ENCODE peak calls at places on chromosomes 3 and 15, in six cellular contexts. Q, C, Y, T, J and D are unnamed samples.

GRCh38 chr3:131474115-131474514 is 28.7 kb downstream of the MRPL3 start:
- DNase-seq in J (no peak), T (no peak), Y (no peak), C (no peak), Q (no peak), D (no peak)

GRCh38 chr3:4829031-4829394 is 150.2 kb upstream of the BHLHE40 start:
- DNase-seq in J (no peak), C (no peak), Q (no peak), T (no peak), Y (no peak), D (no peak)

GRCh38 chr3:52244061-52244628 is 1.4 kb upstream of the PPM1M start:
- DNase-seq in Q (no peak), C (no peak), T (no peak), Y (no peak), J (peak; percentile 58), D (no peak)

GRCh38 chr15:70378126-70379031 is 280.7 kb upstream of the TLE3 start:
- DNase-seq in C (no peak), Q (no peak), Y (no peak), T (no peak), J (peak; percentile 63), D (no peak)

GRCh38 chr3:144394052-144394451 is 422.4 kb downstream of the DIPK2A start:
- DNase-seq in Q (no peak), Y (no peak), T (no peak), C (no peak), J (no peak), D (no peak)

GRCh38 chr15:90901799-90902655 is 1.1 kb upstream of the MAN2A2 start:
- DNase-seq in C (peak; percentile 61), Q (peak; percentile 98), Y (peak; percentile 69), T (peak; percentile 99), J (peak; percentile 87), D (peak; percentile 79)

GRCh38 chr15:38378162-38378560 is 75.8 kb upstream of the FAM98B start:
- DNase-seq in Q (no peak), C (peak; percentile 23), J (peak; percentile 58), T (no peak), Y (no peak), D (peak; percentile 76)

GRCh38 chr3:138042043-138042442 is 32.1 kb downstream of the CLDN18 start:
- DNase-seq in C (no peak), T (no peak), Y (no peak), Q (no peak), J (no peak), D (no peak)

GRCh38 chr15:68106656-68107055 is 52.5 kb downstream of the PIAS1 start:
- DNase-seq in Y (no peak), T (no peak), J (no peak), C (no peak), Q (no peak), D (no peak)

GRCh38 chr3:12294885-12295580 is 6.2 kb downstream of the PPARG start:
- DNase-seq in Q (no peak), Y (no peak), C (no peak), T (peak; percentile 49), J (no peak), D (no peak)

GRCh38 chr3:46280105-46280797 is 38.0 kb downstream of the CCR3 start:
- DNase-seq in Y (no peak), T (no peak), Q (no peak), C (no peak), J (no peak), D (no peak)

GRCh38 chr15:71530116-71530515 is 280.2 kb upstream of the NR2E3 start:
- DNase-seq in C (no peak), J (no peak), T (no peak), Y (no peak), Q (no peak), D (no peak)

GRCh38 chr3:52841211-52841980 is 6.6 kb upstream of the MUSTN1 start:
- DNase-seq in T (no peak), Q (no peak), C (no peak), Y (no peak), J (no peak), D (peak; percentile 26)

GRCh38 chr15:60496853-60497252 is 17.9 kb upstream of the ICE2 start:
- DNase-seq in J (no peak), C (no peak), Q (no peak), Y (no peak), T (no peak), D (no peak)

GRCh38 chr3:96319176-96319575 is 495.2 kb upstream of the EPHA6 start:
- DNase-seq in Q (no peak), J (no peak), Y (no peak), C (no peak), T (no peak), D (no peak)

GRCh38 chr3:101803939-101804338 is 24.9 kb downstream of the NXPE3 start:
- DNase-seq in C (no peak), Q (no peak), J (no peak), T (no peak), Y (no peak), D (no peak)

GRCh38 chr3:45872569-45872968 is 13.8 kb upstream of the CCR9 start:
- DNase-seq in Q (no peak), Y (no peak), J (no peak), C (no peak), T (no peak), D (no peak)

GRCh38 chr3:176375519-176375918 is 821.8 kb downstream of the TBL1XR1 start:
- DNase-seq in Q (no peak), Y (no peak), C (no peak), J (no peak), T (no peak), D (no peak)

GRCh38 chr3:71131385-71131871 is 452.1 kb downstream of the FOXP1 start:
- DNase-seq in C (no peak), Q (no peak), T (no peak), Y (no peak), J (no peak), D (no peak)

GRCh38 chr3:71131893-71132314 is 451.6 kb downstream of the FOXP1 start:
- DNase-seq in T (no peak), Y (no peak), J (no peak), C (no peak), Q (peak; percentile 44), D (no peak)

GRCh38 chr3:71130516-71131384 is 452.8 kb downstream of the FOXP1 start:
- DNase-seq in T (no peak), J (peak; percentile 75), Y (no peak), C (peak; percentile 45), Q (peak; percentile 76), D (peak; percentile 60)

GRCh38 chr3:71128951-71129350 is 454.6 kb downstream of the FOXP1 start:
- DNase-seq in C (no peak), Q (peak; percentile 21), J (no peak), T (no peak), Y (no peak), D (no peak)

DNA sequence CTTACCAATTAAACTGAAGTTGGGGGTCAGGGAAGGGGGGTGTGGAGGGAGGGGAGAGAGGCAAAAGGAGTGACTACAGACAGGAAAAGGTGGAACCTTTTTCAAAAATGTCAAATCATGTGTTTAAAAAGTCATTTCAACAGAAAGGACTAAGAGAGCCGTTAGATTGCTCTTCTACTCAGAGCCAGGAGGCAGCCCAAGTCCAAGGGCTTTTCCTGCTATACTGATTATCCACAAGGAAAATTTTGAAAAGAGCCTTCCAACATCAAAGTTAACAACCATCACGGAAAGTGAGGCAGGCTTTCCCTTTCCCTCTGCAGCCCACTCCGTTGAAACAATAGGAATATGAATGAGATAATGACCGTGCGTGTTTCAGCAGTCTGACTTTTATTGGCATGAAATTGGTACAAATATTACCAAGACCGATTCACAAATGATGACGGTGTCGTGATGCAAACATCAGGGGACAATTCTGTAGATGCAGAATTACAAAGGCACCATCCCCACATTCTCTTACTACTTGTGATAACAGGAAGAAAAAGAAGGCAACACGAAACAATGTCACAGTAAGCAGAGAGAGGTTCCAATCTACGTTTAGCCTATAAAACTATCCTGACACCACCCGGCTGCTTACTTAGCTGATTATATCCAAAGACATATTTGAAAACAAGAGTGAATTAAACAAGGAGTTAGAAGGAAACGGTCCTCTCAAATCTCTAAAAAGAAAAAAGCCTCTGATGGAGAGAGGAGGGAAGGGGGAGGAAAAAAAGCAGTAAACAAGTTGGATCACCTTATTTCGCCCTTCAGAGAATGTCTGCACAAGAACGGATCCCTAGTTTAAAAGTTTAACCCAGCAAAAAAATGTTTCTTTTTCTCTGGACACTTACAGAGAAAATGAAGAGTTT is 453.7 kb downstream of the FOXP1 start:
- DNase-seq in Y (no peak), Q (peak; percentile 48), T (no peak), J (no peak), C (no peak), D (no peak)
- TF ChIP-seq POLR2A in Y (no peak), Q (peak; percentile 48), T (no peak), J (peak; percentile 47), C (no peak), D (no peak)

GRCh38 chr3:43773273-43774104 is 82.8 kb downstream of the ABHD5 start:
- DNase-seq in T (no peak), C (no peak), Q (peak; percentile 83), J (peak; percentile 73), Y (no peak), D (peak; percentile 70)
- TF ChIP-seq POLR2A in T (no peak), C (no peak), Q (peak; percentile 31), J (no peak), Y (no peak), D (no peak)

GRCh38 chr3:50365080-50365841 is 5.9 kb upstream of the TMEM115 start:
- DNase-seq in T (no peak), Q (peak; percentile 87), C (peak; percentile 72), Y (peak; percentile 90), J (peak; percentile 95), D (peak; percentile 82)
- TF ChIP-seq POLR2A in T (no peak), Q (no peak), C (no peak), Y (no peak), J (no peak), D (no peak)

GRCh38 chr15:31101262-31102048 is at the start of gene TRPM1:
- DNase-seq in C (no peak), T (no peak), J (no peak), Q (no peak), Y (no peak), D (no peak)
- TF ChIP-seq POLR2A in C (no peak), T (no peak), J (no peak), Q (no peak), Y (no peak), D (no peak)

GRCh38 chr3:149377408-149378111 is at the start of gene TM4SF1:
- DNase-seq in Y (peak; percentile 72), J (peak; percentile 60), C (peak; percentile 56), T (peak; percentile 87), Q (no peak), D (no peak)
- TF ChIP-seq POLR2A in Y (peak; percentile 80), J (peak; percentile 77), C (peak; percentile 9), T (peak; percentile 90), Q (no peak), D (no peak)

GRCh38 chr3:126666600-126667528 is 11.9 kb upstream of the TXNRD3 start:
- DNase-seq in Y (no peak), Q (no peak), C (no peak), J (no peak), T (no peak), D (no peak)
- TF ChIP-seq POLR2A in Y (no peak), Q (no peak), C (no peak), J (no peak), T (no peak), D (no peak)

DNA sequence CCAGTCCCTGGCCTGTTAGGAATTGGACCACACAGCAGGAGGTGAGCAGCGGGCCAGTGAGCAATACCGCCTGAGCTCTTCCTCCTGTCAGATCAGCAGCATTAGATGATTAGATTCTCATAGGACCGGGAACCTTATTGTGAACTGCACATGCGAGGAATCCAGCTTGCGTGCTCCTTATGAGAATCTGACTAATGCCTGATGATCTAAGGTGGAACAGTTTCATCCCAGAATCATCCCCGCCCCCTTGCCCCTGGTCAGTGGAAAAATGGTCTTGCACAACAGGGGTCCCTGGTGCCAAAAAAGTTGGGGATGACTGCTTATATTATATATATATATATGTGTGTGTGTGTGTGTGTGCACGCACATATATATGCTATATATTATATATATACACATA is 63.1 kb downstream of the IFT57 start:
- DNase-seq in J (no peak), T (no peak), Q (no peak), Y (no peak), C (no peak), D (no peak)
- TF ChIP-seq POLR2A in J (no peak), T (no peak), Q (no peak), Y (no peak), C (no peak), D (no peak)